ENCODE peak calls at places on chromosomes 11 and 22, in five cellular contexts. F is tibial artery, H is colonic mucosa, Y is left ventricle myocardium inferior, G is heart left ventricle. C is an unnamed sample.

GRCh38 chr11:64284962-64285884 is at the start of gene GPR137:
- DNase-seq in F (peak; percentile 86), H (peak; percentile 91), Y (peak; percentile 88), G (peak; percentile 90), C (peak; percentile 87)

GRCh38 chr11:12402027-12402426 is 24.7 kb downstream of the PARVA start:
- DNase-seq in F (no peak), H (no peak), Y (no peak), G (no peak), C (no peak)

GRCh38 chr11:122776546-122776945 is 61.8 kb upstream of the CRTAM start:
- DNase-seq in F (no peak), H (no peak), Y (no peak), G (no peak), C (no peak)

GRCh38 chr11:57458060-57458409 is 2.3 kb upstream of the RTN4RL2 start:
- DNase-seq in F (no peak), H (no peak), Y (no peak), G (no peak), C (peak; percentile 45)

GRCh38 chr11:64874841-64875240 is 3.6 kb downstream of the EHD1 start:
- DNase-seq in F (no peak), H (no peak), Y (no peak), G (no peak), C (no peak)

GRCh38 chr11:8593455-8593854 is 573 bp downstream of the STK33 start:
- DNase-seq in F (no peak), H (no peak), Y (no peak), G (no peak), C (no peak)

GRCh38 chr22:44892243-44892642 is 117.6 kb downstream of the PHF21B start:
- DNase-seq in F (no peak), H (no peak), Y (no peak), G (no peak), C (no peak)

GRCh38 chr11:32056445-32056844 is 34.4 kb upstream of the RCN1 start:
- DNase-seq in F (no peak), H (no peak), Y (no peak), G (no peak), C (no peak)

GRCh38 chr22:38083931-38084631 is at the start of gene SLC16A8:
- DNase-seq in F (no peak), H (no peak), Y (no peak), G (no peak), C (no peak)

GRCh38 chr22:19761500-19762314 is 1.1 kb downstream of the TBX1 start:
- DNase-seq in F (no peak), H (no peak), Y (no peak), G (no peak), C (no peak)

GRCh38 chr11:8090756-8091155 is 9.7 kb downstream of the TUB start:
- DNase-seq in F (peak; percentile 28), H (no peak), Y (no peak), G (no peak), C (peak; percentile 49)

GRCh38 chr11:94673353-94673752 is 94.8 kb upstream of the AMOTL1 start:
- DNase-seq in F (no peak), H (no peak), Y (no peak), G (no peak), C (no peak)

GRCh38 chr11:126422446-126422845 is 67.0 kb downstream of the ST3GAL4 start:
- DNase-seq in F (no peak), H (no peak), Y (no peak), G (no peak), C (no peak)

GRCh38 chr11:44823006-44823405 is 96.2 kb downstream of the TSPAN18 start:
- DNase-seq in F (no peak), H (no peak), Y (no peak), G (no peak), C (no peak)

GRCh38 chr11:27209562-27210005 is 153.4 kb downstream of the CCDC34 start:
- DNase-seq in F (peak; percentile 64), H (peak; percentile 24), Y (peak; percentile 48), G (peak; percentile 21), C (no peak)

GRCh38 chr11:113204280-113204679 is 110.1 kb upstream of the TTC12 start:
- DNase-seq in F (peak; percentile 22), H (no peak), Y (no peak), G (no peak), C (no peak)

GRCh38 chr22:42436402-42436801 is 4.2 kb upstream of the NFAM1 start:
- DNase-seq in F (no peak), H (no peak), Y (no peak), G (no peak), C (peak; percentile 72)

GRCh38 chr11:57778318-57779037 is 16.9 kb downstream of the CTNND1 start:
- DNase-seq in F (peak; percentile 86), H (peak; percentile 93), Y (peak; percentile 92), G (peak; percentile 94), C (peak; percentile 99)

GRCh38 chr11:133597236-133597635 is 64.9 kb upstream of the OPCML start:
- DNase-seq in F (no peak), H (no peak), Y (no peak), G (no peak), C (no peak)

GRCh38 chr11:8028766-8029165 is 41.6 kb downstream of the EIF3F start:
- DNase-seq in F (no peak), H (no peak), Y (no peak), G (no peak), C (peak; percentile 56)

GRCh38 chr11:71302911-71303310 is 50.5 kb upstream of the SHANK2 start:
- DNase-seq in F (no peak), H (no peak), Y (no peak), G (no peak), C (no peak)

GRCh38 chr11:27358306-27358705 is 4.7 kb downstream of the CCDC34 start:
- DNase-seq in F (no peak), H (no peak), Y (no peak), G (no peak), C (no peak)

GRCh38 chr11:66126808-66127555 is 56.9 kb downstream of the PACS1 start:
- DNase-seq in F (peak; percentile 60), H (peak; percentile 32), Y (peak; percentile 46), G (peak; percentile 70), C (peak; percentile 76)

GRCh38 chr11:112042161-112042960 is 17.2 kb downstream of the DLAT start:
- DNase-seq in F (no peak), H (no peak), Y (no peak), G (no peak), C (no peak)

GRCh38 chr11:65553301-65554001 is 4.7 kb downstream of the LTBP3 start:
- DNase-seq in F (no peak), H (peak; percentile 52), Y (no peak), G (no peak), C (no peak)

GRCh38 chr11:36065436-36065835 is 121.6 kb downstream of the LDLRAD3 start:
- DNase-seq in F (no peak), H (no peak), Y (no peak), G (no peak), C (no peak)

GRCh38 chr11:36253238-36253637 is 36.0 kb downstream of the COMMD9 start:
- DNase-seq in F (no peak), H (no peak), Y (no peak), G (no peak), C (no peak)

GRCh38 chr11:32429477-32429876 is 5.9 kb downstream of the WT1 start:
- DNase-seq in F (no peak), H (no peak), Y (no peak), G (no peak), C (no peak)

GRCh38 chr11:17578958-17579357 is 31.9 kb downstream of the OTOG start:
- DNase-seq in F (no peak), H (no peak), Y (peak; percentile 25), G (no peak), C (no peak)
- H3K27me3 ChIP-seq in F (peaks cover 9% of the 10 kb centered on the region), H (no peaks in the 10 kb centered on the region), Y (peaks cover 15% of the 10 kb centered on the region), G (no peaks in the 10 kb centered on the region), C (no peaks in the 10 kb centered on the region)

DNA sequence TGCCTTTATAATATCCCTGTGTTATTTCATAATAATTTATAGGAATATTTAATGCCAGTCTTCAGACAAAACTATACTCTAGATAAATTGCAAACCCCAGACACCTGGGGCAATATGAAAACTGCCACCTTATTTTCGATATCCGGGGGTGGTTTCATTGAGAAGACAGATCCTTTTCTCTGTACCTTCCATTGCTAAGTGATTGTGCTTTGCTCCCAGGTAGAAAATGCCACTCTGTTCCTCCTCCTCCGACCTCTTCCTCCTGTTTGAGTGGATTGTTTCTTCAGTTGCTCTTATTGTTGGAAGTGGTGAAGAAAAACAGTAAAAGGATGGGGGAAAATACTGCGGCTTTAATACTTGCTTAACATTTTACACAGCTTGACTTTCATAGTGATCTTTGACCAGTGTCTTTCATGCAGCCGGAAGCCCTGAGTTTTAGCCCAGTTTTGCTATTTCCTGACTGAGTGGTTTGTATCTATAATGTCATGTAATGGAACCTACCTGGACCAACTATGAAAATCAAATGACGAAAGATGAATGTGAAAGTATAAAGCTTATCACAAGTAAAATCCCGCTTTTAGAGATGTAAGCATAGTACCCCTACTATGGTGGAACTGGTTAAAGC is 5.6 kb upstream of the GRIK4 start:
- DNase-seq in F (no peak), H (no peak), Y (no peak), G (no peak), C (no peak)
- H3K27me3 ChIP-seq in F (peaks cover 73% of the 10 kb centered on the region), H (peaks cover 16% of the 10 kb centered on the region), Y (peaks cover 87% of the 10 kb centered on the region), G (peaks cover 24% of the 10 kb centered on the region), C (no peaks in the 10 kb centered on the region)

DNA sequence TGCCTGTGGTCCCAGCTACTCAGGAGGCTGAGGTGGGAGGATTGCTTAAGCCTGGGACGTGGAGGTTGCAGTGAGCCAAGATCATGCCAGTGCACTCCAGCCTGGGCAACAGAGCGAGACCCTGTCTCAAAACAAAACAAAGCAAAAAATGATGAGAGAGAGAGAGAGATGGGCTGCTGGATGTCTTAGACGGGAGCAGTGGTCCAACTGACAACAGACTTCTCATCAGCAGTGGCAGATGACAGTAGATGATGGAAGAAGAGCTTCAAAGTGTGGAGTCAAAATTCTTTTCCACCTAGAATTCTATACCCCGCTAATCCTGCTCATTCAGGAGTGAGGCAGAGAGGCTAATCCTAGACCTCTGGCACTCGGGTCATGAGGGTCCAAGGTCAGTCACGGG is 29.0 kb upstream of the ACR start:
- DNase-seq in F (no peak), H (no peak), Y (no peak), G (no peak), C (no peak)
- H3K27me3 ChIP-seq in F (peaks cover 27% of the 10 kb centered on the region), H (no peaks in the 10 kb centered on the region), Y (no peaks in the 10 kb centered on the region), G (no peaks in the 10 kb centered on the region), C (no peaks in the 10 kb centered on the region)

GRCh38 chr22:49307071-49307830 is 520.4 kb downstream of the BRD1 start:
- DNase-seq in F (peak; percentile 13), H (peak; percentile 13), Y (no peak), G (no peak), C (no peak)
- H3K27me3 ChIP-seq in F (peaks cover 43% of the 10 kb centered on the region), H (no peaks in the 10 kb centered on the region), Y (peaks cover 86% of the 10 kb centered on the region), G (peaks cover 4% of the 10 kb centered on the region), C (no peaks in the 10 kb centered on the region)

C was measured in thyroid gland.